ENCODE peak calls at places on chromosomes 4 and X, in eight cellular contexts. One of them, this sample, is unnamed.

GRCh38 chrX:119602701-119603255 is 3.4 kb downstream of the NKRF start:
- DNase-seq in NCI-H1105: no peak
- DNase-seq in cerebellar cortex: no peak
- DNase-seq in T-cell: no peak
- DNase-seq in naive thymus-derived CD4-positive, alpha-beta T cell: no peak
- DNase-seq in thyroid gland: no peak
- DNase-seq in left colon: no peak
- DNase-seq in Right ventricle myocardium superior: no peak
- DNase-seq in this sample: no peak

GRCh38 chr4:4422856-4423485 is 36.1 kb downstream of the NSG1 start:
- DNase-seq in left colon: no peak
- DNase-seq in naive thymus-derived CD4-positive, alpha-beta T cell: no peak
- DNase-seq in cerebellar cortex: no peak
- DNase-seq in Right ventricle myocardium superior: no peak
- DNase-seq in T-cell: no peak
- DNase-seq in NCI-H1105: no peak
- DNase-seq in thyroid gland: no peak
- DNase-seq in this sample: no peak

GRCh38 chr4:24417206-24417605 is 167.1 kb downstream of the DHX15 start:
- DNase-seq in NCI-H1105: no peak
- DNase-seq in left colon: no peak
- DNase-seq in cerebellar cortex: no peak
- DNase-seq in Right ventricle myocardium superior: no peak
- DNase-seq in T-cell: no peak
- DNase-seq in thyroid gland: no peak
- DNase-seq in naive thymus-derived CD4-positive, alpha-beta T cell: no peak
- DNase-seq in this sample: no peak

GRCh38 chr4:158809611-158810486 is 41.0 kb downstream of the FNIP2 start:
- DNase-seq in NCI-H1105: no peak
- DNase-seq in naive thymus-derived CD4-positive, alpha-beta T cell: no peak
- DNase-seq in Right ventricle myocardium superior: no peak
- DNase-seq in cerebellar cortex: peak
- DNase-seq in left colon: peak
- DNase-seq in thyroid gland: peak
- DNase-seq in T-cell: peak
- DNase-seq in this sample: no peak

GRCh38 chr4:44434247-44434646 is 14.4 kb downstream of the KCTD8 start:
- DNase-seq in thyroid gland: no peak
- DNase-seq in NCI-H1105: no peak
- DNase-seq in cerebellar cortex: no peak
- DNase-seq in T-cell: no peak
- DNase-seq in naive thymus-derived CD4-positive, alpha-beta T cell: no peak
- DNase-seq in left colon: no peak
- DNase-seq in Right ventricle myocardium superior: no peak
- DNase-seq in this sample: no peak

GRCh38 chrX:46125139-46125538 is 420.1 kb downstream of the ZNF674 start:
- DNase-seq in NCI-H1105: no peak
- DNase-seq in cerebellar cortex: no peak
- DNase-seq in thyroid gland: no peak
- DNase-seq in left colon: no peak
- DNase-seq in T-cell: no peak
- DNase-seq in naive thymus-derived CD4-positive, alpha-beta T cell: no peak
- DNase-seq in Right ventricle myocardium superior: no peak
- DNase-seq in this sample: no peak

GRCh38 chr4:164313899-164314298 is 440.0 kb upstream of the SMIM31 start:
- DNase-seq in left colon: no peak
- DNase-seq in cerebellar cortex: no peak
- DNase-seq in T-cell: no peak
- DNase-seq in NCI-H1105: no peak
- DNase-seq in thyroid gland: no peak
- DNase-seq in naive thymus-derived CD4-positive, alpha-beta T cell: no peak
- DNase-seq in Right ventricle myocardium superior: no peak
- DNase-seq in this sample: no peak

GRCh38 chrX:24131476-24131875 is 18.1 kb upstream of the ZFX start:
- DNase-seq in T-cell: no peak
- DNase-seq in cerebellar cortex: no peak
- DNase-seq in naive thymus-derived CD4-positive, alpha-beta T cell: no peak
- DNase-seq in Right ventricle myocardium superior: no peak
- DNase-seq in thyroid gland: no peak
- DNase-seq in left colon: no peak
- DNase-seq in NCI-H1105: no peak
- DNase-seq in this sample: no peak

GRCh38 chrX:101564651-101565050 is 14.3 kb downstream of the ARMCX1 start:
- DNase-seq in thyroid gland: no peak
- DNase-seq in NCI-H1105: no peak
- DNase-seq in Right ventricle myocardium superior: no peak
- DNase-seq in naive thymus-derived CD4-positive, alpha-beta T cell: no peak
- DNase-seq in cerebellar cortex: no peak
- DNase-seq in left colon: no peak
- DNase-seq in T-cell: no peak
- DNase-seq in this sample: no peak

GRCh38 chr4:34323549-34324325 is 1920.6 kb downstream of the ARAP2 start:
- DNase-seq in thyroid gland: no peak
- DNase-seq in NCI-H1105: no peak
- DNase-seq in cerebellar cortex: no peak
- DNase-seq in left colon: no peak
- DNase-seq in naive thymus-derived CD4-positive, alpha-beta T cell: no peak
- DNase-seq in Right ventricle myocardium superior: no peak
- DNase-seq in T-cell: no peak
- DNase-seq in this sample: no peak

GRCh38 chr4:55817691-55818090 is 1.9 kb upstream of the EXOC1L start:
- DNase-seq in T-cell: no peak
- DNase-seq in cerebellar cortex: no peak
- DNase-seq in NCI-H1105: no peak
- DNase-seq in Right ventricle myocardium superior: no peak
- DNase-seq in thyroid gland: no peak
- DNase-seq in naive thymus-derived CD4-positive, alpha-beta T cell: no peak
- DNase-seq in left colon: no peak
- DNase-seq in this sample: no peak

GRCh38 chr4:170198742-170199141 is 109.0 kb upstream of the AADAT start:
- DNase-seq in Right ventricle myocardium superior: no peak
- DNase-seq in left colon: no peak
- DNase-seq in NCI-H1105: no peak
- DNase-seq in thyroid gland: no peak
- DNase-seq in cerebellar cortex: no peak
- DNase-seq in T-cell: no peak
- DNase-seq in naive thymus-derived CD4-positive, alpha-beta T cell: no peak
- DNase-seq in this sample: no peak